ENCODE peak calls at places on chromosomes 2 and 18, in four cellular contexts. A is aorta, X is cardiac muscle cell, J is uterus. R is an unnamed sample. For H3K4me1 and H3K36me3, the result is how much of the 10 kb centered on the place peaks cover.

GRCh38 chr2:186199029-186199428 is 287.0 kb upstream of the ZC3H15 start:
- DNase-seq in X (no peak), A (no peak), J (no peak), R (no peak)

GRCh38 chr2:85355521-85355920 is 952 bp downstream of the ELMOD3 start:
- DNase-seq in X (no peak), J (no peak), A (no peak), R (no peak)

GRCh38 chr2:96802281-96802595 is 13.8 kb upstream of the CNNM3 start:
- DNase-seq in X (no peak), J (no peak), A (peak), R (no peak)

GRCh38 chr2:180289627-180290026 is 282.5 kb upstream of the CWC22 start:
- DNase-seq in X (no peak), J (no peak), A (no peak), R (no peak)

GRCh38 chr2:224865016-224865415 is 148.9 kb upstream of the CCDC195 start:
- DNase-seq in X (no peak), J (no peak), A (no peak), R (no peak)

GRCh38 chr18:64720781-64721464 is 572.0 kb upstream of the LINC00305 start:
- DNase-seq in A (no peak), X (peak), J (no peak), R (no peak)

GRCh38 chr18:74861154-74861553 is 263.5 kb downstream of the ZNF407 start:
- DNase-seq in A (no peak), J (no peak), X (no peak), R (no peak)

GRCh38 chr2:237242091-237242536 is 156.4 kb downstream of the COPS8 start:
- DNase-seq in J (no peak), X (no peak), A (no peak), R (no peak)

GRCh38 chr2:230217424-230217823 is 2.4 kb downstream of the SP110 start:
- DNase-seq in J (no peak), A (no peak), X (no peak), R (no peak)

GRCh38 chr2:238864207-238865014 is 16.5 kb downstream of the TWIST2 start:
- DNase-seq in X (no peak), J (peak), A (peak), R (peak)

GRCh38 chr18:32351014-32351413 is 119.7 kb downstream of the GAREM1 start:
- DNase-seq in J (no peak), A (no peak), X (no peak), R (no peak)

GRCh38 chr2:240178564-240178963 is 38.1 kb upstream of the OTOS start:
- DNase-seq in J (no peak), A (no peak), X (no peak), R (no peak)

GRCh38 chr2:136091899-136092298 is 26.1 kb downstream of the CXCR4 start:
- DNase-seq in A (no peak), X (no peak), J (no peak), R (no peak)

GRCh38 chr2:138727956-138728355 is 52.2 kb downstream of the NXPH2 start:
- DNase-seq in J (no peak), X (no peak), A (no peak), R (no peak)

GRCh38 chr18:7221424-7222155 is 9.3 kb upstream of the LRRC30 start:
- DNase-seq in X (peak), A (no peak), J (no peak), R (peak)

GRCh38 chr2:74575320-74575719 is 20.8 kb downstream of the DOK1 start:
- DNase-seq in X (no peak), J (no peak), A (no peak), R (no peak)

GRCh38 chr2:191855382-191855781 is 8.5 kb upstream of the CAVIN2 start:
- DNase-seq in A (no peak), J (no peak), X (no peak), R (no peak)

GRCh38 chr18:68940039-68940438 is 142.2 kb downstream of the CCDC102B start:
- DNase-seq in X (no peak), J (no peak), A (no peak), R (no peak)

GRCh38 chr2:134087371-134087921 is 166.4 kb upstream of the MGAT5 start:
- DNase-seq in J (no peak), X (no peak), A (no peak), R (no peak)

GRCh38 chr2:157625311-157625710 is 3.4 kb downstream of the ACVR1C start:
- DNase-seq in J (no peak), X (no peak), A (no peak), R (no peak)

GRCh38 chr2:33342705-33343104 is 133.7 kb upstream of the RASGRP3 start:
- DNase-seq in A (no peak), X (no peak), J (no peak), R (no peak)

GRCh38 chr18:58562999-58563667 is 65.8 kb downstream of the ALPK2 start:
- DNase-seq in A (no peak), X (no peak), J (no peak), R (no peak)

GRCh38 chr2:189679224-189679623 is 4.8 kb downstream of the ANKAR start:
- DNase-seq in A (no peak), X (no peak), J (no peak), R (no peak)

GRCh38 chr2:166867874-166868514 is 20.3 kb upstream of the XIRP2 start:
- DNase-seq in X (no peak), A (no peak), J (no peak), R (no peak)

GRCh38 chr2:7356909-7357584 is 439.8 kb downstream of the RNF144A start:
- DNase-seq in J (no peak), A (no peak), X (no peak), R (no peak)

GRCh38 chr2:97699765-97700444 is 13.5 kb upstream of the ZAP70 start:
- DNase-seq in J (no peak), A (no peak), X (peak), R (peak)

GRCh38 chr2:100423631-100424030 is 6.2 kb upstream of the CHST10 start:
- DNase-seq in X (no peak), J (no peak), A (no peak), R (no peak)

GRCh38 chr2:109374548-109375130 is 239.1 kb downstream of the SEPTIN10 start:
- DNase-seq in A (peak), X (no peak), J (no peak), R (no peak)

GRCh38 chr2:56009758-56010534 is 86.4 kb upstream of the EFEMP1 start:
- DNase-seq in X (peak), A (no peak), J (no peak), R (no peak)

GRCh38 chr2:132593171-132593570 is 76.8 kb downstream of the LYPD1 start:
- DNase-seq in J (no peak), A (no peak), X (no peak), R (no peak)

GRCh38 chr2:239464166-239465016 is 63.6 kb upstream of the HDAC4 start:
- DNase-seq in J (no peak), A (peak), X (no peak), R (no peak)

GRCh38 chr18:76209597-76209996 is 285.4 kb downstream of the ZNF516 start:
- DNase-seq in X (no peak), A (no peak), J (no peak), R (peak)

GRCh38 chr2:101360229-101360628 is 27.1 kb downstream of the CREG2 start:
- DNase-seq in J (no peak), A (no peak), X (no peak), R (no peak)

GRCh38 chr18:79608535-79608934 is 71.1 kb upstream of the CTDP1 start:
- DNase-seq in J (no peak), A (peak), X (no peak), R (no peak)

GRCh38 chr2:133421516-133422324 is 146.5 kb downstream of the NCKAP5 start:
- DNase-seq in J (no peak), X (peak), A (no peak), R (no peak)

GRCh38 chr2:42967959-42968674 is 175.7 kb upstream of the HAAO start:
- DNase-seq in J (peak), X (no peak), A (peak), R (no peak)

GRCh38 chr2:56034258-56034657 is 110.7 kb upstream of the EFEMP1 start:
- DNase-seq in A (no peak), J (no peak), X (no peak), R (no peak)

DNA sequence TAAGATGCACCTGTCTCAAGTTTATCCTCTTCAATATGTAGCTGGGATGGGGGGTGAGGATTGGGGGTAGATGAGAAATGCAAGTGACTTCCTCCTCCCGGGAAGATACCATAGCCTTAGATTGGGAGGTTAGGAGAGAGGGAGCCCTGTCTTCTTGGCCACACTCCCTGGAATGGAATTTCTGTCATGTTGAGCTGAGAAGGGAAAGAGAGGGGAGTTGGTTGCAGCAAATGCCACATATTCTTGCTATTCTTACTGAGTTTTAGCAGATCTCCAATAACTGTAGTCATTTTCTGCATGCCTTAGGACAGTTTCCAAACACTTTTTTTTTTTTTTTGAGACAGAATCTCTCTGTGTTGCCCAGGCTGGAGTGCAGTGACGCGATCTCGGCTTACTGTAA is 35.9 kb downstream of the TAF4B start:
- DNase-seq in J (no peak), A (no peak), X (no peak), R (no peak)
- H3K4me1 ChIP-seq in J (under half), A (under half), X (under half), R (under half)

GRCh38 chr2:218229239-218229638 is 12.2 kb downstream of the ARPC2 start:
- DNase-seq in J (no peak), A (no peak), X (peak), R (no peak)

GRCh38 chr2:218226903-218227302 is 9.9 kb downstream of the ARPC2 start:
- DNase-seq in X (no peak), A (no peak), J (no peak), R (no peak)

GRCh38 chr2:218230882-218231281 is 13.9 kb downstream of the ARPC2 start:
- DNase-seq in J (no peak), A (no peak), X (no peak), R (peak)

GRCh38 chr2:218229851-218230250 is 12.9 kb downstream of the ARPC2 start:
- DNase-seq in X (no peak), A (no peak), J (no peak), R (peak)

GRCh38 chr2:218228366-218229092 is 11.5 kb downstream of the ARPC2 start:
- DNase-seq in A (no peak), J (no peak), X (no peak), R (no peak)
- H3K36me3 ChIP-seq in A (under half), J (under half), X (under half), R (half or more)

DNA sequence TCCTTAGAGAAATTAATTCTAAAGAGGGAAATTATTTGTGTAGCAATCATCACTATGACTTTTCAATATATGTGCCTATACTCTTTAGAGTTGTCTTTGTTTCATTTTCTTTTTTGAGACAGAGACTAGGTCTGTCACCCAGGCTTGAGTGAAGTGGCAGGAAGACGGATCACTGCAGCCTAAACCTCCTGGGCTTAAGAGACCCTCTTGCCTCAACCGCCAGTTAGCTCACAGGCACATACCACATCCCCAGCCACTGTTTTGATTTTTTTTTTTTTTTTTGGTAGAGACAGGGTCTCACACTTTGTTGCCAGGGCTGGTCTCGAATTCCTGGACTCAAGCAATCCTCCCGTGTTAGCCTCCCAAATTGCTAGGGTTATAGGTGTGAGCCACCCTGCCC is 12.4 kb downstream of the YWHAQ start:
- DNase-seq in J (no peak), X (no peak), A (no peak), R (no peak)
- H3K4me3 ChIP-seq in J (no peak), X (no peak), A (no peak), R (no peak)

GRCh38 chr18:55338955-55339662 is 248.9 kb downstream of the TCF4 start:
- DNase-seq in X (no peak), J (no peak), A (no peak), R (no peak)
- H3K4me1 ChIP-seq in X (under half), J (under half), A (under half), R (under half)

GRCh38 chr2:27369471-27370025 is 590 bp downstream of the EIF2B4 start:
- DNase-seq in X (no peak), A (no peak), J (no peak), R (peak)

GRCh38 chr2:27375513-27376099 is 4.9 kb downstream of the ZNF513 start:
- DNase-seq in X (no peak), J (no peak), A (no peak), R (no peak)

GRCh38 chr2:27370026-27370815 is at the start of the genes EIF2B4 and SNX17:
- DNase-seq in X (peak), J (peak), A (peak), R (peak)

GRCh38 chr2:27372937-27373336 is 2.5 kb downstream of the SNX17 start:
- DNase-seq in A (no peak), J (no peak), X (no peak), R (no peak)

GRCh38 chr2:27370816-27371620 is 602 bp downstream of the SNX17 start:
- DNase-seq in X (peak), A (peak), J (no peak), R (peak)
- H3K36me3 ChIP-seq in X (under half), A (under half), J (under half), R (half or more)

DNA sequence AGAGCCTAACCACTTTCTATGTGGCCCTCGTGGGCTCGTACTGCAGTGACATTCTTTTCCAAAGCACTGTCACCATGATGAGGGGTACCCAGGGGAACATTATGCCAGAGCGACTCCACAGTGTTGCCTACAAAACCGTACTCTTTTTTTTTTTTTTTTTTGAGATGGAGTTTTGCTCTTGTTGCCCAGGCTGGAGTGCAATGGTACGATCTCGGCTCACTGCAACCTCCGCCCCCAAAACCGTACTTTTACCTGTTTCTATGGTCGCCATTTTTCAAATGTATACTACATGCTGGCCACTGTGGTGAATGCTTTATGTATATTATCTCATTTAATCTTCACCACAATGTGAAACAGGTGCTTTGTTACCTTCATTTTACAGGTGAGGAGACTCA is 4.3 kb downstream of the PLEK start:
- DNase-seq in X (no peak), J (no peak), A (no peak), R (no peak)
- H3K4me3 ChIP-seq in X (no peak), J (no peak), A (no peak), R (no peak)